ENCODE peak calls at places on chromosomes 4 and X, in five cellular contexts. I, B, J, N and O are unnamed samples.
A peak's percentile ranks its signal among the peaks of the same experiment; 100 is the strongest.

GRCh38 chr4:127698789-127699200 is 31.4 kb upstream of the SLC25A31 start:
- DNase-seq in I (no peak), B (no peak), J (no peak), N (peak; percentile 87), O (no peak)

GRCh38 chrX:106973433-106974149 is 26.4 kb downstream of the MORC4 start:
- DNase-seq in I (no peak), B (no peak), J (no peak), N (no peak), O (no peak)

GRCh38 chrX:18973527-18974192 is 10.3 kb downstream of the PHKA2 start:
- DNase-seq in I (no peak), B (no peak), J (no peak), N (no peak), O (no peak)

GRCh38 chr4:176885224-176885623 is 92.5 kb upstream of the VEGFC start:
- DNase-seq in I (no peak), B (no peak), J (no peak), N (no peak), O (no peak)

GRCh38 chr4:186104114-186104894 is at the start of gene FAM149A:
- DNase-seq in I (peak; percentile 86), B (peak; percentile 81), J (no peak), N (peak; percentile 3), O (no peak)

GRCh38 chrX:101736651-101737050 is 77.0 kb upstream of the ARMCX2 start:
- DNase-seq in I (no peak), B (no peak), J (no peak), N (no peak), O (no peak)

GRCh38 chrX:8235026-8235425 is 64.0 kb upstream of the VCX2 start:
- DNase-seq in I (no peak), B (no peak), J (no peak), N (no peak), O (no peak)

GRCh38 chrX:41963348-41963747 is 40.0 kb upstream of the CASK start:
- DNase-seq in I (no peak), B (no peak), J (no peak), N (no peak), O (no peak)

GRCh38 chr4:8699063-8699385 is 106.5 kb downstream of the CPZ start:
- DNase-seq in I (no peak), B (no peak), J (no peak), N (no peak), O (no peak)

GRCh38 chr4:2259541-2260267 is 2.2 kb downstream of the MXD4 start:
- DNase-seq in I (peak; percentile 34), B (peak; percentile 68), J (no peak), N (no peak), O (peak; percentile 6)

GRCh38 chrX:8147216-8147615 is 23.9 kb downstream of the VCX2 start:
- DNase-seq in I (no peak), B (no peak), J (no peak), N (no peak), O (no peak)

DNA sequence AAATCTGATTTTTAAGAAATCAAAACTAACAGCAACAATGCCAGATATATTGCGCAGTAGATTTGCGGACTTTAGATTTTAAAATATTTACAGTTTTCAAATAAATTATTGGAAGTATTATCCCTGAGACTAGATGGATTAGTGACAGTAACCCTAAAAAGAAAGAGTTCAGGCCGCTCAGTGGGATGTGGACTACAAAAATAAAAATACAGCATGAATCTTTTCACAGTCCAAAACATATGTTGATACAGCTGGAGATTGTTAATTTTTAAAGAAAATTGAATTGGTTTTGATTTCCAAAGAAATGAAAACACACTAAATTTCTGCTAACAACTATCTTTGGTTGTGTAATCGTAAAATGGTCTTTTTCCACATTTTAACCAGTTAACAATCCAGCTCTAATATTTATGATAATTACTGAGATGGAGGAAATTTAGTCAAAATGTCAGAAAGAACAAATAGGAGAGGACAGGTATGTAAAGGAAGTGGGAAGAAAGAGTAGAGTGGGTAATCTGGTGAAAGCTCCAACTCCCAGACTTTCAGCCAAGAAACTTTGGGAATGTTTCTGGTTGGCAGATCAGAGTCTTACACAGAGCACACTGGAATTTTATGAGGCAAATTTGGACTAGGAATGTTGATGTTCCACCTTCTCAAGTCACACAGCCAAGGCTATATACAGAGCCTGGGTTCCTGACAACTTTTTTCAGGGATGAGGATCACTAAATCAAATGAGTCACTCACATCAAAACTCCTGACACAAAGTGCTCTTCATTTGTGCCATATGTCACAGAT is 15.1 kb downstream of the C4orf36 start:
- DNase-seq in I (no peak), B (no peak), J (no peak), N (no peak), O (no peak)
- H3K4me1 ChIP-seq in I (no peaks in the 10 kb centered on the region), B (no peaks in the 10 kb centered on the region), J (no peaks in the 10 kb centered on the region), N (no peaks in the 10 kb centered on the region), O (no peaks in the 10 kb centered on the region)

GRCh38 chr4:244471-244870 is 60.8 kb downstream of the ZNF732 start:
- DNase-seq in I (no peak), B (peak; percentile 66), J (peak; percentile 22), N (peak; percentile 9), O (peak; percentile 27)

GRCh38 chr4:243407-243806 is 61.9 kb downstream of the ZNF732 start:
- DNase-seq in I (no peak), B (no peak), J (no peak), N (no peak), O (no peak)

DNA sequence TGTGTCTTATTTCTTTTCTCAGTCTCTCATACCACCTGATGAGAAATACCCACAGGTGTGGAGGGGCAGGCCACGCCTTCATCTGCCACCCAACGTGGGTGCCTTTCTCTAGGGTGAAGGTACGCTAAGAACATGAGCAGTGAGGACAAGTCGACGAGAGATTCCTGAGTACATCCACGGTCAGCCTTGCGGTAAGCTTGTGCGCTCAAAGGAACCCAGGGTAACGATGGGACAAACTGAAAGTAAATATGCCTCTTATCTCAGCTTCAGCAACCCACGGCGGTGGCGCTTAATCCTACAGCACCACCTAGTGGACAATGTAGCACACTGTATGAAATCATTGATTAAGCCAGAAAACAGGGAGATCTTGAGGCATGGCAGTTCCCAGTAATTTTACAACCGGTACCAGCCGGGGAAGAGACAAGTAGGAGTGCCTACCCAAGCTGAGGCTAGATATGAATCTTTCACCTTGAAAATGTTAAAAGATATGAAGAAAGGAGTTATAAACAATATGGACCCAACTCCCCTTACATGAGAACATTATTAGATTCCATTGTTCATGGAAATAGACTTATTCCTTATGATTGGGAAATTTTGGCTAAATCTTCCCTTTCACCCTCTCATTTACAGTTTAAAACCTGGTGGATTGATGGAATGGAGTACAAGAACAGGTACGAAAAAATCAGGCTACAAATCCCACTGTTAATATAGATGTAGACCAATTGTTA is 63.0 kb downstream of the ZNF732 start:
- DNase-seq in I (peak; percentile 77), B (peak; percentile 84), J (peak; percentile 66), N (peak; percentile 70), O (peak; percentile 68)
- H3K4me3 ChIP-seq in I (peak overlapping the region; percentile 56), B (peak overlapping the region; percentile 33), J (no peak overlapping the region), N (peak overlapping the region; percentile 44), O (peak overlapping the region; percentile 50)

GRCh38 chr4:70997068-70997467 is 3.6 kb downstream of the DCK start:
- DNase-seq in I (no peak), B (no peak), J (no peak), N (no peak), O (no peak)
- H3K4me1 ChIP-seq in I (peaks cover 48% of the 10 kb centered on the region), B (no peaks in the 10 kb centered on the region), J (no peaks in the 10 kb centered on the region), N (peaks cover 7% of the 10 kb centered on the region), O (peaks cover 34% of the 10 kb centered on the region)

GRCh38 chr4:11426716-11427115 is 2.0 kb downstream of the HS3ST1 start:
- DNase-seq in I (no peak), B (no peak), J (no peak), N (peak; percentile 23), O (no peak)
- H3K4me3 ChIP-seq in I (peak overlapping the region; percentile 67), B (no peak overlapping the region), J (no peak overlapping the region), N (peak overlapping the region; percentile 82), O (peak overlapping the region; percentile 72)